ENCODE peak calls at places on chromosomes 2 and 18, in seven cellular contexts. One of them, this sample, is unnamed.

GRCh38 chr18:62550746-62551145 is 27.9 kb downstream of the ZCCHC2 start:
- DNase-seq in spleen: no peak
- DNase-seq in stomach: no peak
- DNase-seq in Peyer's patch: no peak
- DNase-seq in K562: no peak
- DNase-seq in right lobe of liver: no peak
- DNase-seq in tibial nerve: peak; percentile 22
- DNase-seq in this sample: no peak

GRCh38 chr2:215751200-215751910 is 262.0 kb downstream of the MREG start:
- DNase-seq in spleen: no peak
- DNase-seq in stomach: no peak
- DNase-seq in Peyer's patch: no peak
- DNase-seq in K562: no peak
- DNase-seq in right lobe of liver: no peak
- DNase-seq in tibial nerve: no peak
- DNase-seq in this sample: no peak

GRCh38 chr2:177076636-177077179 is 135.9 kb upstream of the HNRNPA3 start:
- DNase-seq in spleen: no peak
- DNase-seq in stomach: no peak
- DNase-seq in Peyer's patch: no peak
- DNase-seq in K562: no peak
- DNase-seq in right lobe of liver: no peak
- DNase-seq in tibial nerve: no peak
- DNase-seq in this sample: no peak

GRCh38 chr18:65751145-65752085 is 603 bp downstream of the CDH7 start:
- DNase-seq in spleen: no peak
- DNase-seq in stomach: no peak
- DNase-seq in Peyer's patch: peak; percentile 40
- DNase-seq in K562: no peak
- DNase-seq in right lobe of liver: no peak
- DNase-seq in tibial nerve: no peak
- DNase-seq in this sample: no peak

GRCh38 chr18:43031169-43031568 is 84.3 kb downstream of the RIT2 start:
- DNase-seq in spleen: no peak
- DNase-seq in stomach: no peak
- DNase-seq in Peyer's patch: no peak
- DNase-seq in K562: no peak
- DNase-seq in right lobe of liver: no peak
- DNase-seq in tibial nerve: no peak
- DNase-seq in this sample: no peak

GRCh38 chr2:60486067-60486466 is 67.4 kb downstream of the BCL11A start:
- DNase-seq in spleen: no peak
- DNase-seq in stomach: no peak
- DNase-seq in Peyer's patch: no peak
- DNase-seq in K562: no peak
- DNase-seq in right lobe of liver: no peak
- DNase-seq in tibial nerve: no peak
- DNase-seq in this sample: no peak

GRCh38 chr2:67455219-67456142 is 58.3 kb downstream of the ETAA1 start:
- DNase-seq in spleen: no peak
- DNase-seq in stomach: no peak
- DNase-seq in Peyer's patch: no peak
- DNase-seq in K562: no peak
- DNase-seq in right lobe of liver: no peak
- DNase-seq in tibial nerve: no peak
- DNase-seq in this sample: no peak

GRCh38 chr2:135997380-135997779 is 12.0 kb upstream of the DARS1 start:
- DNase-seq in spleen: peak; percentile 91
- DNase-seq in stomach: no peak
- DNase-seq in Peyer's patch: no peak
- DNase-seq in K562: no peak
- DNase-seq in right lobe of liver: no peak
- DNase-seq in tibial nerve: no peak
- DNase-seq in this sample: no peak

GRCh38 chr2:102473020-102473419 is at the start of gene SLC9A4:
- DNase-seq in spleen: no peak
- DNase-seq in stomach: peak; percentile 85
- DNase-seq in Peyer's patch: no peak
- DNase-seq in K562: peak; percentile 25
- DNase-seq in right lobe of liver: no peak
- DNase-seq in tibial nerve: peak; percentile 23
- DNase-seq in this sample: no peak

GRCh38 chr18:73880387-73880786 is 267.2 kb downstream of the FBXO15 start:
- DNase-seq in spleen: no peak
- DNase-seq in stomach: no peak
- DNase-seq in Peyer's patch: no peak
- DNase-seq in K562: no peak
- DNase-seq in right lobe of liver: no peak
- DNase-seq in tibial nerve: no peak
- DNase-seq in this sample: no peak

GRCh38 chr2:73069855-73070650 is 1.5 kb downstream of the SFXN5 start:
- DNase-seq in spleen: peak; percentile 75
- DNase-seq in stomach: no peak
- DNase-seq in Peyer's patch: peak; percentile 50
- DNase-seq in K562: peak; percentile 34
- DNase-seq in right lobe of liver: no peak
- DNase-seq in tibial nerve: no peak
- DNase-seq in this sample: no peak

GRCh38 chr18:10006261-10006903 is 92.6 kb downstream of the VAPA start:
- DNase-seq in spleen: no peak
- DNase-seq in stomach: no peak
- DNase-seq in Peyer's patch: no peak
- DNase-seq in K562: no peak
- DNase-seq in right lobe of liver: no peak
- DNase-seq in tibial nerve: no peak
- DNase-seq in this sample: no peak

GRCh38 chr2:237324446-237325236 is 89.3 kb downstream of the COL6A3 start:
- DNase-seq in spleen: no peak
- DNase-seq in stomach: no peak
- DNase-seq in Peyer's patch: no peak
- DNase-seq in K562: no peak
- DNase-seq in right lobe of liver: no peak
- DNase-seq in tibial nerve: no peak
- DNase-seq in this sample: peak; percentile 48

GRCh38 chr18:47883771-47884413 is 46.6 kb downstream of the SMAD2 start:
- DNase-seq in spleen: no peak
- DNase-seq in stomach: no peak
- DNase-seq in Peyer's patch: no peak
- DNase-seq in K562: no peak
- DNase-seq in right lobe of liver: no peak
- DNase-seq in tibial nerve: no peak
- DNase-seq in this sample: no peak

GRCh38 chr18:13611616-13612110 is 114.7 kb downstream of the FAM210A start:
- DNase-seq in spleen: peak; percentile 80
- DNase-seq in stomach: no peak
- DNase-seq in Peyer's patch: peak; percentile 48
- DNase-seq in K562: no peak
- DNase-seq in right lobe of liver: no peak
- DNase-seq in tibial nerve: no peak
- DNase-seq in this sample: no peak

DNA sequence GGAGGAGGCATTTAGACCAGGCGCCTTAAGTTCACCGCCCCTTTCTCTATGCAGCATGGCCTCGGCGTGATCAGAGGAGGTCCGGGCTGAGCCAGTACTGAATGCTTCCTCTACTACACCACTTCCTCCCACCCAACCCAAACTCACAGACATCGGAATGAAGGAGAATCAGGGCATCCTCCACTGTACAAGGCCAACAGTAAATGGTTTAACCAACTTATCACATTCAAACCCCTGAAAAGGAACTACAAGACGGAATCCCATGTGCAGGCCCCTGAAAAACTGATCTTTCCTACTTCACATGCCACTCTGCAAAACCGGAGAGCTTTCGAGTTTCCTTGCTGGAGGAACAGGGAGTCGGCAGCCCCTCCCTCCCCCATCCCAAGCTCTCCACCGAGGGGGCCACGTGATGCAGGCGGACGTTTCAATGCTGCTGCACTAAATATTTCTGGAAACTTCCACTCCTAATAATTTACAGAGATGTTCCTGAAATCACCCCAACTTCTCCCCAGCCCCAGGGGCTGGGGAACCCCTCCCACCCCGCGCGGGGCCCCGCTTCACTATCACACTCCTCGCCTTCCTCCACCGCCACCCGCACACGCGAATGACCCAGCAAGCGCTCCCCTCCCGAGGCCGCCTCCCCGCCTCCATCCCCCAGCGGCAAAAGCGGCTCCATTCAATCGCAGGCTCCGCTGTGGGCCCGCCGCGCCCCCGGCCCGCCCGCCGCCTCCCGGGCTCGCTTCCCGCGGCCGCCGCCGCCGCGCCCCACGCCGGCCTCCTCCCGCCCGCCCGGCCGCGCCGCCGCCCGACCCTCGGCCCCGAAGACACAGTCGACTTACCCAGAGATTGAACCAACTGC is 1.2 kb downstream of the XPO1 start:
- DNase-seq in spleen: peak; percentile 95
- DNase-seq in stomach: peak; percentile 84
- DNase-seq in Peyer's patch: peak; percentile 83
- DNase-seq in K562: peak; percentile 47
- DNase-seq in right lobe of liver: peak; percentile 87
- DNase-seq in tibial nerve: peak; percentile 77
- DNase-seq in this sample: peak; percentile 86
- TF ChIP-seq POLR2A in spleen: no peak
- TF ChIP-seq POLR2A in stomach: no peak
- TF ChIP-seq POLR2A in Peyer's patch: peak; percentile 39
- TF ChIP-seq POLR2A in K562: peak; percentile 95
- TF ChIP-seq POLR2A in right lobe of liver: peak; percentile 64
- TF ChIP-seq POLR2A in tibial nerve: peak; percentile 72
- TF ChIP-seq POLR2A in this sample: peak; percentile 7

GRCh38 chr2:150144546-150145305 is 342.7 kb downstream of the RND3 start:
- DNase-seq in spleen: no peak
- DNase-seq in stomach: no peak
- DNase-seq in Peyer's patch: no peak
- DNase-seq in K562: no peak
- DNase-seq in right lobe of liver: no peak
- DNase-seq in tibial nerve: no peak
- DNase-seq in this sample: no peak
- H3K9me3 ChIP-seq in spleen: no peaks in the 10 kb centered on the region
- H3K9me3 ChIP-seq in stomach: no peaks in the 10 kb centered on the region
- H3K9me3 ChIP-seq in Peyer's patch: no peaks in the 10 kb centered on the region
- H3K9me3 ChIP-seq in K562: no peaks in the 10 kb centered on the region
- H3K9me3 ChIP-seq in right lobe of liver: peaks cover 6% of the 10 kb centered on the region
- H3K9me3 ChIP-seq in tibial nerve: no peaks in the 10 kb centered on the region
- H3K9me3 ChIP-seq in this sample: no peaks in the 10 kb centered on the region

GRCh38 chr2:189466046-189466445 is 24.8 kb downstream of the WDR75 start:
- DNase-seq in spleen: no peak
- DNase-seq in stomach: no peak
- DNase-seq in Peyer's patch: no peak
- DNase-seq in K562: no peak
- DNase-seq in right lobe of liver: no peak
- DNase-seq in tibial nerve: no peak
- DNase-seq in this sample: no peak

GRCh38 chr2:189465478-189465877 is 24.2 kb downstream of the WDR75 start:
- DNase-seq in spleen: no peak
- DNase-seq in stomach: no peak
- DNase-seq in Peyer's patch: no peak
- DNase-seq in K562: peak; percentile 15
- DNase-seq in right lobe of liver: no peak
- DNase-seq in tibial nerve: no peak
- DNase-seq in this sample: no peak

GRCh38 chr2:189467593-189467992 is 26.3 kb downstream of the WDR75 start:
- DNase-seq in spleen: no peak
- DNase-seq in stomach: no peak
- DNase-seq in Peyer's patch: no peak
- DNase-seq in K562: no peak
- DNase-seq in right lobe of liver: no peak
- DNase-seq in tibial nerve: no peak
- DNase-seq in this sample: no peak

GRCh38 chr2:189466656-189467055 is 25.4 kb downstream of the WDR75 start:
- DNase-seq in spleen: no peak
- DNase-seq in stomach: no peak
- DNase-seq in Peyer's patch: no peak
- DNase-seq in K562: peak; percentile 22
- DNase-seq in right lobe of liver: no peak
- DNase-seq in tibial nerve: no peak
- DNase-seq in this sample: no peak

GRCh38 chr2:189467160-189467559 is 25.9 kb downstream of the WDR75 start:
- DNase-seq in spleen: no peak
- DNase-seq in stomach: no peak
- DNase-seq in Peyer's patch: no peak
- DNase-seq in K562: no peak
- DNase-seq in right lobe of liver: no peak
- DNase-seq in tibial nerve: no peak
- DNase-seq in this sample: no peak
- H3K36me3 ChIP-seq in spleen: peaks cover 73% of the 10 kb centered on the region
- H3K36me3 ChIP-seq in stomach: peaks cover 100% of the 10 kb centered on the region
- H3K36me3 ChIP-seq in Peyer's patch: no peaks in the 10 kb centered on the region
- H3K36me3 ChIP-seq in K562: peaks cover 97% of the 10 kb centered on the region
- H3K36me3 ChIP-seq in right lobe of liver: no peaks in the 10 kb centered on the region
- H3K36me3 ChIP-seq in tibial nerve: no peaks in the 10 kb centered on the region
- H3K36me3 ChIP-seq in this sample: no peaks in the 10 kb centered on the region

GRCh38 chr2:233423436-233423860 is 69.2 kb downstream of the DGKD start:
- DNase-seq in spleen: no peak
- DNase-seq in stomach: peak; percentile 23
- DNase-seq in Peyer's patch: peak; percentile 50
- DNase-seq in K562: no peak
- DNase-seq in right lobe of liver: no peak
- DNase-seq in tibial nerve: no peak
- DNase-seq in this sample: no peak

GRCh38 chr2:233422649-233423435 is 68.5 kb downstream of the DGKD start:
- DNase-seq in spleen: no peak
- DNase-seq in stomach: no peak
- DNase-seq in Peyer's patch: no peak
- DNase-seq in K562: no peak
- DNase-seq in right lobe of liver: no peak
- DNase-seq in tibial nerve: no peak
- DNase-seq in this sample: no peak

GRCh38 chr2:233424028-233424951 is 70.0 kb downstream of the DGKD start:
- DNase-seq in spleen: no peak
- DNase-seq in stomach: peak; percentile 87
- DNase-seq in Peyer's patch: peak; percentile 73
- DNase-seq in K562: no peak
- DNase-seq in right lobe of liver: no peak
- DNase-seq in tibial nerve: no peak
- DNase-seq in this sample: no peak

GRCh38 chr2:233421091-233421816 is 67.0 kb downstream of the DGKD start:
- DNase-seq in spleen: no peak
- DNase-seq in stomach: peak; percentile 29
- DNase-seq in Peyer's patch: no peak
- DNase-seq in K562: no peak
- DNase-seq in right lobe of liver: no peak
- DNase-seq in tibial nerve: no peak
- DNase-seq in this sample: no peak

DNA sequence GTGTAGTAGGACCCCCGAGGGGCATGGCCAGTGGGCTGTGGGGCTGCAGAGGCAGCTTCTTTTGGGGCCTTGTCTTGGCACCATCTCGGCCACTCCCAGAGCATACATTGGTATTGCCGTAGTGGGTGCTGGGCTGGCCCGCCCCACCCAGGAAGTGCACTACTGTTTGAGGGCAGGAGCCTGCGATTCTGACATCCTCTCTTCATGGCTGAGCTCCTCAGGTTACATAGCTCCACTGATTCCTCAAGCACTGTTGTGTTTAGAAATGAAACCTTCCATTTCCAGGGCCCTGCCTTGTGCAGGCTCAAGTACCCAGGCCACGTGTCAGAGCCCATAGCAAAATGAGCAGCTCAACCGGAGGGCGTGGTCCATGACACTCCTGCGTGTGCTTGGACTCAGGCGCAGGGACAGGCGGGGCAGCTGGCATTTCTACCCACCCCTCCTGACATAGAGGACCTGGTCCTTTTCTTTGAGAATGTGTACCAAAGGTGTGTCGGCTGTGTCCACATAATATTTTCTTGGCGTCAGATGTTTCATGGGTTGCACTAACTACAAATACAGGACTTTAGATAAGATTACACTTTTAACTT is 67.9 kb downstream of the DGKD start:
- DNase-seq in spleen: peak; percentile 93
- DNase-seq in stomach: peak; percentile 93
- DNase-seq in Peyer's patch: peak; percentile 89
- DNase-seq in K562: peak; percentile 20
- DNase-seq in right lobe of liver: no peak
- DNase-seq in tibial nerve: no peak
- DNase-seq in this sample: no peak
- TF ChIP-seq POLR2A in spleen: no peak
- TF ChIP-seq POLR2A in stomach: no peak
- TF ChIP-seq POLR2A in Peyer's patch: no peak
- TF ChIP-seq POLR2A in K562: no peak
- TF ChIP-seq POLR2A in right lobe of liver: no peak
- TF ChIP-seq POLR2A in tibial nerve: no peak
- TF ChIP-seq POLR2A in this sample: no peak